ENCODE peak calls at places on chromosomes 5 and 9, in four cellular contexts. H is C1 segment of cervical spinal cord; S is stimulated activated CD8-positive, alpha-beta memory T cell treated with anti-CD3 and anti-CD28 coated beads, Interleukin-7, amount 100 ng/mL, for 48 hours; B is CD8-positive, alpha-beta memory T cell. G is an unnamed sample.

GRCh38 chr5:2877520-2877919 is 126.0 kb upstream of the IRX2 start:
- DNase-seq in H (no peak), S (no peak), B (no peak), G (no peak)

GRCh38 chr5:132180134-132180745 is 47.4 kb downstream of the P4HA2 start:
- DNase-seq in H (no peak), S (no peak), B (no peak), G (peak; percentile 23)

GRCh38 chr5:683619-684481 is 9.3 kb downstream of the TPPP start:
- DNase-seq in H (no peak), S (no peak), B (no peak), G (no peak)

GRCh38 chr9:93475108-93475507 is 21.7 kb upstream of the FAM120AOS start:
- DNase-seq in H (no peak), S (no peak), B (no peak), G (no peak)

GRCh38 chr9:135290566-135290965 is 189.0 kb upstream of the PPP1R26 start:
- DNase-seq in H (no peak), S (no peak), B (no peak), G (no peak)

GRCh38 chr5:172913117-172913850 is 45.9 kb upstream of the RPL26L1 start:
- DNase-seq in H (no peak), S (no peak), B (no peak), G (no peak)

GRCh38 chr9:113593682-113594281 is 130.3 kb downstream of the RGS3 start:
- DNase-seq in H (peak; percentile 34), S (no peak), B (no peak), G (peak; percentile 98)

GRCh38 chr5:76441890-76442673 is 39.0 kb downstream of the IQGAP2 start:
- DNase-seq in H (no peak), S (no peak), B (no peak), G (no peak)

GRCh38 chr5:172886974-172887491 is 53.0 kb downstream of the ERGIC1 start:
- DNase-seq in H (no peak), S (no peak), B (no peak), G (no peak)

GRCh38 chr5:175254155-175254554 is 189.8 kb downstream of the DRD1 start:
- DNase-seq in H (no peak), S (no peak), B (no peak), G (no peak)

GRCh38 chr5:139151902-139152301 is 46.3 kb downstream of the SIL1 start:
- DNase-seq in H (no peak), S (no peak), B (no peak), G (no peak)

GRCh38 chr9:128409998-128410397 is 10.7 kb upstream of the CERCAM start:
- DNase-seq in H (no peak), S (no peak), B (no peak), G (no peak)

GRCh38 chr9:12748954-12749353 is 25.9 kb upstream of the LURAP1L start:
- DNase-seq in H (no peak), S (no peak), B (no peak), G (no peak)

GRCh38 chr5:173213236-173213933 is 21.6 kb downstream of the NKX2-5 start:
- DNase-seq in H (no peak), S (no peak), B (no peak), G (no peak)

GRCh38 chr9:134935056-134936020 is 17.6 kb upstream of the FCN1 start:
- DNase-seq in H (no peak), S (no peak), B (no peak), G (no peak)

GRCh38 chr5:171426266-171426665 is 6.8 kb downstream of the FGF18 start:
- DNase-seq in H (no peak), S (no peak), B (no peak), G (no peak)

GRCh38 chr5:154741415-154741814 is 13.8 kb upstream of the LARP1 start:
- DNase-seq in H (no peak), S (no peak), B (no peak), G (no peak)

GRCh38 chr9:110340306-110340705 is 2.6 kb upstream of the TXNDC8 start:
- DNase-seq in H (no peak), S (no peak), B (no peak), G (no peak)

GRCh38 chr5:146516151-146516475 is at the start of gene GPR151:
- DNase-seq in H (no peak), S (no peak), B (no peak), G (no peak)

GRCh38 chr5:3511774-3512173 is 83.9 kb upstream of the IRX1 start:
- DNase-seq in H (no peak), S (no peak), B (no peak), G (no peak)

GRCh38 chr5:51669095-51669494 is 285.8 kb downstream of the ISL1 start:
- DNase-seq in H (no peak), S (no peak), B (no peak), G (no peak)

GRCh38 chr9:110283736-110284135 is 27.4 kb upstream of the TXN start:
- DNase-seq in H (no peak), S (no peak), B (no peak), G (no peak)

GRCh38 chr9:136620441-136621018 is 42.2 kb upstream of the EGFL7 start:
- DNase-seq in H (no peak), S (no peak), B (no peak), G (no peak)

GRCh38 chr9:69885474-69885929 is 64.9 kb downstream of the CFAP95 start:
- DNase-seq in H (no peak), S (no peak), B (no peak), G (no peak)

GRCh38 chr5:135887881-135888614 is 7.6 kb downstream of the IL9 start:
- DNase-seq in H (no peak), S (no peak), B (no peak), G (peak; percentile 21)

GRCh38 chr9:87601175-87601574 is 103.5 kb downstream of the DAPK1 start:
- DNase-seq in H (no peak), S (no peak), B (no peak), G (no peak)

GRCh38 chr5:159993194-159993593 is 15.7 kb upstream of the TTC1 start:
- DNase-seq in H (no peak), S (no peak), B (no peak), G (no peak)

GRCh38 chr9:21030389-21031035 is 928 bp downstream of the HACD4 start:
- DNase-seq in H (no peak), S (no peak), B (no peak), G (no peak)

GRCh38 chr9:127333326-127334064 is 63.5 kb upstream of the SLC2A8 start:
- DNase-seq in H (no peak), S (no peak), B (no peak), G (no peak)

GRCh38 chr9:34985311-34985899 is 4.1 kb upstream of the DNAJB5 start:
- DNase-seq in H (no peak), S (no peak), B (peak; percentile 53), G (peak; percentile 83)

GRCh38 chr5:126138475-126139005 is 284.7 kb upstream of the GRAMD2B start:
- DNase-seq in H (no peak), S (no peak), B (no peak), G (no peak)

GRCh38 chr9:15426019-15426418 is 3.3 kb downstream of the SNAPC3 start:
- DNase-seq in H (no peak), S (no peak), B (no peak), G (no peak)

GRCh38 chr5:123035950-123036390 is 555 bp downstream of the PPIC start:
- DNase-seq in H (no peak), S (no peak), B (no peak), G (peak; percentile 52)

GRCh38 chr5:73265641-73266040 is 92.6 kb downstream of the TMEM174 start:
- DNase-seq in H (no peak), S (no peak), B (no peak), G (no peak)

GRCh38 chr5:54519083-54519541 is 1.6 kb downstream of the SNX18 start:
- DNase-seq in H (no peak), S (no peak), B (no peak), G (no peak)

GRCh38 chr5:56314536-56314935 is 81.4 kb upstream of the ANKRD55 start:
- DNase-seq in H (no peak), S (no peak), B (no peak), G (no peak)

GRCh38 chr5:132674671-132675506 is 1.1 kb downstream of the IL4 start:
- DNase-seq in H (no peak), S (no peak), B (no peak), G (no peak)

GRCh38 chr5:62375627-62376026 is 28.1 kb downstream of the DIMT1 start:
- DNase-seq in H (no peak), S (no peak), B (no peak), G (no peak)

G was measured in neuronal stem cell.